ENCODE peak calls at places on chromosome 1, in five cellular contexts. U is heart left ventricle; B is stimulated activated CD4-positive, alpha-beta T cell treated with anti-CD3 and anti-CD28 coated beads, Interleukin-15, amount 100 ng/mL, for 24 hours; C is H9; F is GM12865. Q is an unnamed sample.

GRCh38 chr1:110872745-110873435 is at the start of gene CD53:
- DNase-seq in U (peak), B (peak), C (no peak), F (peak), Q (peak)

GRCh38 chr1:97451422-97451821 is 469.4 kb downstream of the DPYD start:
- DNase-seq in U (no peak), B (no peak), C (no peak), F (no peak), Q (no peak)

GRCh38 chr1:33329600-33330305 is 8.9 kb upstream of the A3GALT2 start:
- DNase-seq in U (no peak), B (no peak), C (no peak), F (no peak), Q (no peak)

GRCh38 chr1:109188776-109189175 is 24.9 kb upstream of the SARS1 start:
- DNase-seq in U (no peak), B (no peak), C (no peak), F (no peak), Q (no peak)

GRCh38 chr1:41504126-41505035 is 19.9 kb upstream of the EDN2 start:
- DNase-seq in U (no peak), B (no peak), C (no peak), F (no peak), Q (peak)

GRCh38 chr1:225834417-225835329 is 24.7 kb downstream of the EPHX1 start:
- DNase-seq in U (peak), B (no peak), C (no peak), F (no peak), Q (no peak)

GRCh38 chr1:176692431-176692830 is 229.5 kb downstream of the PAPPA2 start:
- DNase-seq in U (peak), B (no peak), C (no peak), F (no peak), Q (no peak)

GRCh38 chr1:225617956-225618355 is 35.0 kb downstream of the ENAH start:
- DNase-seq in U (no peak), B (no peak), C (no peak), F (no peak), Q (no peak)

GRCh38 chr1:110114784-110115183 is 2.5 kb downstream of the UBL4B start:
- DNase-seq in U (no peak), B (no peak), C (no peak), F (no peak), Q (no peak)

GRCh38 chr1:2229921-2230700 is 2.0 kb downstream of the SKI start:
- DNase-seq in U (peak), B (peak), C (no peak), F (no peak), Q (no peak)

GRCh38 chr1:17308593-17308992 is 596 bp downstream of the PADI4 start:
- DNase-seq in U (no peak), B (no peak), C (no peak), F (no peak), Q (no peak)

GRCh38 chr1:31648190-31648589 is 3.5 kb upstream of the PEF1 start:
- DNase-seq in U (no peak), B (no peak), C (no peak), F (no peak), Q (no peak)

GRCh38 chr1:87194271-87194774 is 134.4 kb upstream of the LMO4 start:
- DNase-seq in U (no peak), B (no peak), C (no peak), F (no peak), Q (no peak)

GRCh38 chr1:211613108-211613947 is 34.4 kb upstream of the SLC30A1 start:
- DNase-seq in U (peak), B (no peak), C (no peak), F (peak), Q (no peak)

GRCh38 chr1:26010800-26011199 is 10.8 kb upstream of the EXTL1 start:
- DNase-seq in U (no peak), B (no peak), C (peak), F (no peak), Q (no peak)

Q was measured in GM13977.